ENCODE peak calls at places on chromosomes 3 and 15, in nine cellular contexts. K, W, A, M, C, I, U, S and J are unnamed samples.

GRCh38 chr3:134792700-134793099 is 2.4 kb upstream of the EPHB1 start:
- DNase-seq in K (no peak), W (no peak), A (no peak), M (no peak), C (no peak), I (no peak), U (no peak), S (no peak), J (no peak)

GRCh38 chr3:105957722-105958121 is 88.9 kb upstream of the CBLB start:
- DNase-seq in K (no peak), W (no peak), A (no peak), M (no peak), C (no peak), I (no peak), U (no peak), S (no peak), J (no peak)

GRCh38 chr15:22839046-22839705 is 710 bp downstream of the NIPA2 start:
- DNase-seq in K (no peak), W (no peak), A (no peak), M (no peak), C (no peak), I (peak), U (no peak), S (no peak), J (no peak)

GRCh38 chr3:114498779-114499370 is 205.0 kb downstream of the TIGIT start:
- DNase-seq in K (no peak), W (no peak), A (no peak), M (no peak), C (no peak), I (no peak), U (no peak), S (no peak), J (no peak)

GRCh38 chr3:38165722-38166387 is 518 bp downstream of the OXSR1 start:
- DNase-seq in K (no peak), W (no peak), A (no peak), M (no peak), C (no peak), I (peak), U (no peak), S (no peak), J (no peak)

GRCh38 chr15:81573098-81573746 is 199.2 kb upstream of the TMC3 start:
- DNase-seq in K (no peak), W (no peak), A (no peak), M (no peak), C (no peak), I (no peak), U (peak), S (no peak), J (no peak)

GRCh38 chr15:60444289-60444912 is 34.5 kb downstream of the ICE2 start:
- DNase-seq in K (no peak), W (no peak), A (no peak), M (no peak), C (no peak), I (no peak), U (no peak), S (peak), J (no peak)

GRCh38 chr3:17322106-17322793 is 420.2 kb downstream of the TBC1D5 start:
- DNase-seq in K (no peak), W (no peak), A (no peak), M (peak), C (no peak), I (no peak), U (no peak), S (no peak), J (no peak)

GRCh38 chr15:71575474-71576045 is 234.8 kb upstream of the NR2E3 start:
- DNase-seq in K (no peak), W (no peak), A (no peak), M (no peak), C (no peak), I (peak), U (no peak), S (peak), J (peak)

GRCh38 chr3:82939491-82940097 is 1178.1 kb upstream of the GBE1 start:
- DNase-seq in K (no peak), W (no peak), A (no peak), M (no peak), C (no peak), I (no peak), U (no peak), S (no peak), J (no peak)

GRCh38 chr3:157354722-157355121 is 81.9 kb upstream of the PTX3 start:
- DNase-seq in K (no peak), W (no peak), A (no peak), M (no peak), C (no peak), I (peak), U (no peak), S (peak), J (no peak)

GRCh38 chr3:32217339-32217738 is 21.1 kb upstream of the CMTM8 start:
- DNase-seq in K (no peak), W (no peak), A (no peak), M (no peak), C (no peak), I (no peak), U (no peak), S (no peak), J (no peak)

GRCh38 chr15:63465104-63465503 is 39.3 kb upstream of the USP3 start:
- DNase-seq in K (no peak), W (no peak), A (no peak), M (no peak), C (peak), I (no peak), U (no peak), S (no peak), J (no peak)

GRCh38 chr3:179098388-179099077 is 26.9 kb upstream of the ZMAT3 start:
- DNase-seq in K (no peak), W (no peak), A (no peak), M (no peak), C (no peak), I (no peak), U (no peak), S (no peak), J (no peak)

GRCh38 chr3:9569054-9569453 is 15.4 kb upstream of the LHFPL4 start:
- DNase-seq in K (no peak), W (no peak), A (no peak), M (no peak), C (peak), I (no peak), U (no peak), S (no peak), J (no peak)